ENCODE peak calls at places on chromosomes 2 and 18, in six cellular contexts. One of them, this sample, is unnamed.

GRCh38 chr2:30455339-30455738 is 8.3 kb downstream of the LCLAT1 start:
- DNase-seq in tibial artery: no peak
- DNase-seq in activated T-helper 1 cell treated with Interleukin-2 at 50 U/mL for 16 hours: no peak
- DNase-seq in HS-27A: no peak
- DNase-seq in fibroblast of villous mesenchyme: peak; percentile 82
- DNase-seq in A549: no peak
- DNase-seq in this sample: no peak

GRCh38 chr2:217709496-217710217 is 293.1 kb downstream of the TNS1 start:
- DNase-seq in A549: no peak
- DNase-seq in activated T-helper 1 cell treated with Interleukin-2 at 50 U/mL for 16 hours: no peak
- DNase-seq in fibroblast of villous mesenchyme: peak; percentile 27
- DNase-seq in HS-27A: no peak
- DNase-seq in tibial artery: no peak
- DNase-seq in this sample: no peak

GRCh38 chr2:120539937-120540718 is 194.2 kb downstream of the INHBB start:
- DNase-seq in HS-27A: peak; percentile 91
- DNase-seq in A549: peak; percentile 31
- DNase-seq in tibial artery: peak; percentile 97
- DNase-seq in activated T-helper 1 cell treated with Interleukin-2 at 50 U/mL for 16 hours: no peak
- DNase-seq in fibroblast of villous mesenchyme: peak; percentile 91
- DNase-seq in this sample: no peak

GRCh38 chr2:127051780-127052067 is 55.2 kb downstream of the BIN1 start:
- DNase-seq in HS-27A: no peak
- DNase-seq in fibroblast of villous mesenchyme: no peak
- DNase-seq in tibial artery: no peak
- DNase-seq in A549: no peak
- DNase-seq in activated T-helper 1 cell treated with Interleukin-2 at 50 U/mL for 16 hours: no peak
- DNase-seq in this sample: no peak

GRCh38 chr2:222709191-222709891 is 37.9 kb downstream of the MOGAT1 start:
- DNase-seq in A549: peak; percentile 65
- DNase-seq in tibial artery: peak; percentile 84
- DNase-seq in activated T-helper 1 cell treated with Interleukin-2 at 50 U/mL for 16 hours: no peak
- DNase-seq in fibroblast of villous mesenchyme: peak; percentile 99
- DNase-seq in HS-27A: peak; percentile 36
- DNase-seq in this sample: peak; percentile 7

GRCh38 chr18:48832961-48833700 is 117.6 kb downstream of the SMAD7 start:
- DNase-seq in activated T-helper 1 cell treated with Interleukin-2 at 50 U/mL for 16 hours: no peak
- DNase-seq in HS-27A: peak; percentile 87
- DNase-seq in tibial artery: peak; percentile 83
- DNase-seq in fibroblast of villous mesenchyme: peak; percentile 90
- DNase-seq in A549: peak; percentile 19
- DNase-seq in this sample: peak; percentile 91

GRCh38 chr2:110655701-110656100 is 22.2 kb downstream of the BUB1 start:
- DNase-seq in HS-27A: no peak
- DNase-seq in fibroblast of villous mesenchyme: no peak
- DNase-seq in tibial artery: no peak
- DNase-seq in A549: no peak
- DNase-seq in activated T-helper 1 cell treated with Interleukin-2 at 50 U/mL for 16 hours: no peak
- DNase-seq in this sample: no peak

GRCh38 chr2:219218279-219219112 is at the start of gene ABCB6:
- DNase-seq in HS-27A: peak; percentile 55
- DNase-seq in activated T-helper 1 cell treated with Interleukin-2 at 50 U/mL for 16 hours: peak; percentile 76
- DNase-seq in tibial artery: peak; percentile 99
- DNase-seq in fibroblast of villous mesenchyme: peak; percentile 92
- DNase-seq in A549: peak; percentile 92
- DNase-seq in this sample: peak; percentile 77

GRCh38 chr2:201151127-201152074 is 31.5 kb upstream of the CASP10 start:
- DNase-seq in HS-27A: no peak
- DNase-seq in activated T-helper 1 cell treated with Interleukin-2 at 50 U/mL for 16 hours: no peak
- DNase-seq in tibial artery: no peak
- DNase-seq in fibroblast of villous mesenchyme: peak; percentile 89
- DNase-seq in A549: peak; percentile 77
- DNase-seq in this sample: no peak

GRCh38 chr2:236393581-236393980 is 129.4 kb upstream of the ASB18 start:
- DNase-seq in tibial artery: no peak
- DNase-seq in activated T-helper 1 cell treated with Interleukin-2 at 50 U/mL for 16 hours: no peak
- DNase-seq in HS-27A: no peak
- DNase-seq in fibroblast of villous mesenchyme: no peak
- DNase-seq in A549: no peak
- DNase-seq in this sample: no peak

GRCh38 chr2:226158229-226158628 is 641.4 kb downstream of the IRS1 start:
- DNase-seq in activated T-helper 1 cell treated with Interleukin-2 at 50 U/mL for 16 hours: no peak
- DNase-seq in HS-27A: no peak
- DNase-seq in tibial artery: no peak
- DNase-seq in fibroblast of villous mesenchyme: no peak
- DNase-seq in A549: no peak
- DNase-seq in this sample: no peak

GRCh38 chr2:141021611-141022010 is 1109.2 kb downstream of the LRP1B start:
- DNase-seq in HS-27A: no peak
- DNase-seq in A549: no peak
- DNase-seq in activated T-helper 1 cell treated with Interleukin-2 at 50 U/mL for 16 hours: no peak
- DNase-seq in fibroblast of villous mesenchyme: peak; percentile 18
- DNase-seq in tibial artery: no peak
- DNase-seq in this sample: no peak

GRCh38 chr2:156476516-156477206 is 40.5 kb downstream of the GPD2 start:
- DNase-seq in activated T-helper 1 cell treated with Interleukin-2 at 50 U/mL for 16 hours: no peak
- DNase-seq in tibial artery: no peak
- DNase-seq in fibroblast of villous mesenchyme: peak; percentile 44
- DNase-seq in A549: no peak
- DNase-seq in HS-27A: peak; percentile 19
- DNase-seq in this sample: peak; percentile 25

GRCh38 chr18:45413180-45413836 is 202.0 kb upstream of the SLC14A2 start:
- DNase-seq in tibial artery: no peak
- DNase-seq in activated T-helper 1 cell treated with Interleukin-2 at 50 U/mL for 16 hours: no peak
- DNase-seq in A549: no peak
- DNase-seq in fibroblast of villous mesenchyme: peak; percentile 33
- DNase-seq in HS-27A: no peak
- DNase-seq in this sample: no peak

GRCh38 chr2:122341007-122341406 is 585.6 kb downstream of the TSN start:
- DNase-seq in tibial artery: no peak
- DNase-seq in A549: no peak
- DNase-seq in activated T-helper 1 cell treated with Interleukin-2 at 50 U/mL for 16 hours: no peak
- DNase-seq in HS-27A: peak; percentile 38
- DNase-seq in fibroblast of villous mesenchyme: no peak
- DNase-seq in this sample: no peak

GRCh38 chr2:216003876-216004275 is 9.5 kb downstream of the MREG start:
- DNase-seq in A549: no peak
- DNase-seq in HS-27A: no peak
- DNase-seq in tibial artery: no peak
- DNase-seq in fibroblast of villous mesenchyme: no peak
- DNase-seq in activated T-helper 1 cell treated with Interleukin-2 at 50 U/mL for 16 hours: no peak
- DNase-seq in this sample: no peak

GRCh38 chr2:64273524-64274398 is 129.5 kb upstream of the PELI1 start:
- DNase-seq in A549: no peak
- DNase-seq in activated T-helper 1 cell treated with Interleukin-2 at 50 U/mL for 16 hours: no peak
- DNase-seq in HS-27A: peak; percentile 64
- DNase-seq in tibial artery: peak; percentile 75
- DNase-seq in fibroblast of villous mesenchyme: peak; percentile 80
- DNase-seq in this sample: peak; percentile 72

GRCh38 chr2:174681983-174682577 is 82.2 kb downstream of the CHRNA1 start:
- DNase-seq in A549: peak; percentile 35
- DNase-seq in fibroblast of villous mesenchyme: peak; percentile 25
- DNase-seq in tibial artery: peak; percentile 79
- DNase-seq in activated T-helper 1 cell treated with Interleukin-2 at 50 U/mL for 16 hours: peak; percentile 18
- DNase-seq in HS-27A: no peak
- DNase-seq in this sample: no peak

GRCh38 chr2:60567919-60568874 is 14.7 kb upstream of the BCL11A start:
- DNase-seq in fibroblast of villous mesenchyme: no peak
- DNase-seq in HS-27A: no peak
- DNase-seq in A549: no peak
- DNase-seq in tibial artery: no peak
- DNase-seq in activated T-helper 1 cell treated with Interleukin-2 at 50 U/mL for 16 hours: no peak
- DNase-seq in this sample: no peak

GRCh38 chr2:11710210-11710609 is 36.2 kb upstream of the LPIN1 start:
- DNase-seq in fibroblast of villous mesenchyme: peak; percentile 55
- DNase-seq in HS-27A: peak; percentile 50
- DNase-seq in A549: peak; percentile 50
- DNase-seq in activated T-helper 1 cell treated with Interleukin-2 at 50 U/mL for 16 hours: no peak
- DNase-seq in tibial artery: no peak
- DNase-seq in this sample: no peak

This sample was measured in RPMI8226.